ENCODE peak calls at places on chromosomes 5 and 9, in five cellular contexts. B, X, O, J and A are unnamed samples.

GRCh38 chr9:21030389-21031035 is 928 bp downstream of the HACD4 start:
- DNase-seq in O (no peak), B (no peak), J (peak; percentile 69), X (peak; percentile 12), A (peak; percentile 26)

GRCh38 chr5:53679261-53679660 is 118.8 kb downstream of the NDUFS4 start:
- DNase-seq in J (peak; percentile 58), O (no peak), B (no peak), X (peak; percentile 30), A (no peak)

GRCh38 chr9:134916161-134916665 is 1.5 kb downstream of the FCN1 start:
- DNase-seq in O (no peak), X (no peak), B (no peak), J (no peak), A (no peak)

GRCh38 chr5:11258001-11258400 is 497.0 kb upstream of the DAP start:
- DNase-seq in X (no peak), J (no peak), B (no peak), O (no peak), A (no peak)

GRCh38 chr5:15442183-15442550 is 57.8 kb upstream of the FBXL7 start:
- DNase-seq in B (no peak), J (no peak), O (no peak), X (no peak), A (no peak)

GRCh38 chr9:15999422-16000339 is 446.8 kb downstream of the CCDC171 start:
- DNase-seq in O (no peak), B (no peak), J (peak; percentile 96), X (peak; percentile 79), A (no peak)

GRCh38 chr9:91192785-91193657 is 168.7 kb downstream of the AUH start:
- DNase-seq in X (peak; percentile 96), B (peak; percentile 64), O (peak; percentile 47), J (peak; percentile 99), A (peak; percentile 83)

GRCh38 chr5:17838506-17838905 is 204.2 kb downstream of the TAF11L14 start:
- DNase-seq in J (peak; percentile 39), B (no peak), X (peak; percentile 49), O (no peak), A (no peak)

GRCh38 chr9:6048039-6048438 is 32.6 kb upstream of the RANBP6 start:
- DNase-seq in X (no peak), O (no peak), B (no peak), J (no peak), A (no peak)

GRCh38 chr5:126358525-126358924 is 64.7 kb upstream of the GRAMD2B start:
- DNase-seq in J (peak; percentile 28), O (no peak), X (no peak), B (no peak), A (no peak)

GRCh38 chr5:93741136-93741811 is at the start of gene POU5F2:
- DNase-seq in O (peak; percentile 71), J (no peak), B (no peak), X (no peak), A (peak; percentile 67)

GRCh38 chr5:114504560-114504959 is 142.7 kb downstream of the KCNN2 start:
- DNase-seq in J (no peak), O (no peak), X (no peak), B (no peak), A (no peak)

GRCh38 chr5:37549411-37549810 is 170.3 kb downstream of the WDR70 start:
- DNase-seq in O (no peak), B (no peak), J (no peak), X (no peak), A (no peak)

GRCh38 chr9:135797507-135798302 is 95.7 kb downstream of the KCNT1 start:
- DNase-seq in J (peak; percentile 51), O (peak; percentile 88), B (no peak), X (peak; percentile 62), A (peak; percentile 97)

GRCh38 chr9:114387678-114388431 is at the start of gene AKNA:
- DNase-seq in X (no peak), O (peak; percentile 74), J (peak; percentile 85), B (peak; percentile 80), A (peak; percentile 82)

GRCh38 chr5:5341531-5342292 is 80.8 kb upstream of the ICE1 start:
- DNase-seq in O (no peak), J (peak; percentile 48), B (no peak), X (no peak), A (no peak)

GRCh38 chr9:92716557-92716956 is 46.6 kb upstream of the IPPK start:
- DNase-seq in J (peak; percentile 47), O (peak; percentile 97), X (peak; percentile 42), B (peak; percentile 89), A (peak; percentile 95)

GRCh38 chr5:145680744-145681143 is 154.4 kb downstream of the PRELID2 start:
- DNase-seq in X (no peak), J (peak; percentile 3), B (no peak), O (no peak), A (no peak)